ENCODE peak calls at places on chromosomes 5 and 9, in five cellular contexts. One of them, this sample, is unnamed.

GRCh38 chr5:10331341-10331796 is 22.1 kb upstream of the MARCHF6 start:
- DNase-seq in BJ: no peak
- DNase-seq in heart right ventricle: peak
- DNase-seq in CD4-positive, alpha-beta memory T cell: no peak
- DNase-seq in PC-9: no peak
- DNase-seq in this sample: no peak

GRCh38 chr9:107360098-107360497 is 77.0 kb downstream of the RAD23B start:
- DNase-seq in BJ: no peak
- DNase-seq in heart right ventricle: no peak
- DNase-seq in CD4-positive, alpha-beta memory T cell: no peak
- DNase-seq in PC-9: no peak
- DNase-seq in this sample: no peak

GRCh38 chr9:14706530-14707140 is 13.4 kb upstream of the ZDHHC21 start:
- DNase-seq in BJ: no peak
- DNase-seq in PC-9: no peak
- DNase-seq in CD4-positive, alpha-beta memory T cell: no peak
- DNase-seq in heart right ventricle: no peak
- DNase-seq in this sample: no peak

GRCh38 chr5:9329125-9329524 is 216.8 kb downstream of the SEMA5A start:
- DNase-seq in BJ: no peak
- DNase-seq in heart right ventricle: no peak
- DNase-seq in CD4-positive, alpha-beta memory T cell: no peak
- DNase-seq in PC-9: no peak
- DNase-seq in this sample: no peak

GRCh38 chr9:33297455-33297854 is 7.1 kb downstream of the NFX1 start:
- DNase-seq in PC-9: no peak
- DNase-seq in heart right ventricle: no peak
- DNase-seq in CD4-positive, alpha-beta memory T cell: no peak
- DNase-seq in BJ: no peak
- DNase-seq in this sample: peak

GRCh38 chr5:169213479-169213878 is 87.5 kb downstream of the SLIT3 start:
- DNase-seq in heart right ventricle: no peak
- DNase-seq in CD4-positive, alpha-beta memory T cell: no peak
- DNase-seq in BJ: peak
- DNase-seq in PC-9: no peak
- DNase-seq in this sample: no peak

GRCh38 chr9:124814178-124814535 is 37.2 kb downstream of the OLFML2A start:
- DNase-seq in CD4-positive, alpha-beta memory T cell: no peak
- DNase-seq in BJ: no peak
- DNase-seq in PC-9: no peak
- DNase-seq in heart right ventricle: no peak
- DNase-seq in this sample: no peak

GRCh38 chr5:115460476-115460875 is 84.1 kb downstream of the FEM1C start:
- DNase-seq in CD4-positive, alpha-beta memory T cell: no peak
- DNase-seq in heart right ventricle: peak
- DNase-seq in BJ: peak
- DNase-seq in PC-9: peak
- DNase-seq in this sample: no peak

GRCh38 chr9:112884086-112884485 is 6.6 kb downstream of the SLC46A2 start:
- DNase-seq in CD4-positive, alpha-beta memory T cell: no peak
- DNase-seq in PC-9: peak
- DNase-seq in BJ: no peak
- DNase-seq in heart right ventricle: no peak
- DNase-seq in this sample: no peak

GRCh38 chr9:106818034-106818433 is 44.9 kb upstream of the ZNF462 start:
- DNase-seq in CD4-positive, alpha-beta memory T cell: no peak
- DNase-seq in PC-9: no peak
- DNase-seq in BJ: no peak
- DNase-seq in heart right ventricle: no peak
- DNase-seq in this sample: no peak

GRCh38 chr9:90803860-90804593 is 2.4 kb downstream of the SYK start:
- DNase-seq in BJ: no peak
- DNase-seq in heart right ventricle: no peak
- DNase-seq in PC-9: no peak
- DNase-seq in CD4-positive, alpha-beta memory T cell: no peak
- DNase-seq in this sample: peak

GRCh38 chr9:107730691-107731090 is 241.1 kb upstream of the KLF4 start:
- DNase-seq in heart right ventricle: no peak
- DNase-seq in BJ: no peak
- DNase-seq in CD4-positive, alpha-beta memory T cell: no peak
- DNase-seq in PC-9: no peak
- DNase-seq in this sample: no peak

GRCh38 chr9:69380301-69380700 is 55.3 kb downstream of the ENTREP1 start:
- DNase-seq in heart right ventricle: no peak
- DNase-seq in PC-9: no peak
- DNase-seq in CD4-positive, alpha-beta memory T cell: no peak
- DNase-seq in BJ: no peak
- DNase-seq in this sample: no peak

GRCh38 chr5:2524620-2525019 is 226.9 kb downstream of the IRX2 start:
- DNase-seq in BJ: no peak
- DNase-seq in PC-9: no peak
- DNase-seq in CD4-positive, alpha-beta memory T cell: no peak
- DNase-seq in heart right ventricle: no peak
- DNase-seq in this sample: no peak

GRCh38 chr5:65871182-65871581 is 55.2 kb upstream of the ERBIN start:
- DNase-seq in BJ: peak
- DNase-seq in CD4-positive, alpha-beta memory T cell: no peak
- DNase-seq in heart right ventricle: no peak
- DNase-seq in PC-9: peak
- DNase-seq in this sample: no peak

GRCh38 chr5:61942462-61943049 is 363.4 kb upstream of the KIF2A start:
- DNase-seq in PC-9: no peak
- DNase-seq in BJ: no peak
- DNase-seq in heart right ventricle: no peak
- DNase-seq in CD4-positive, alpha-beta memory T cell: no peak
- DNase-seq in this sample: no peak

GRCh38 chr9:108634164-108634563 is 221.6 kb downstream of the ACTL7B start:
- DNase-seq in PC-9: peak
- DNase-seq in BJ: no peak
- DNase-seq in heart right ventricle: no peak
- DNase-seq in CD4-positive, alpha-beta memory T cell: no peak
- DNase-seq in this sample: no peak

GRCh38 chr9:134724912-134725604 is 83.5 kb downstream of the COL5A1 start:
- DNase-seq in CD4-positive, alpha-beta memory T cell: no peak
- DNase-seq in PC-9: no peak
- DNase-seq in BJ: no peak
- DNase-seq in heart right ventricle: no peak
- DNase-seq in this sample: no peak

GRCh38 chr9:123370526-123371227 is 14.7 kb downstream of the CRB2 start:
- DNase-seq in PC-9: no peak
- DNase-seq in CD4-positive, alpha-beta memory T cell: no peak
- DNase-seq in heart right ventricle: no peak
- DNase-seq in BJ: no peak
- DNase-seq in this sample: no peak

GRCh38 chr5:100823812-100824211 is 79.3 kb downstream of the ST8SIA4 start:
- DNase-seq in CD4-positive, alpha-beta memory T cell: no peak
- DNase-seq in heart right ventricle: no peak
- DNase-seq in BJ: no peak
- DNase-seq in PC-9: no peak
- DNase-seq in this sample: no peak

GRCh38 chr5:113123563-113123962 is 147.0 kb downstream of the DCP2 start:
- DNase-seq in BJ: no peak
- DNase-seq in heart right ventricle: no peak
- DNase-seq in PC-9: no peak
- DNase-seq in CD4-positive, alpha-beta memory T cell: no peak
- DNase-seq in this sample: no peak

GRCh38 chr5:32779754-32780415 is 68.8 kb downstream of the NPR3 start:
- DNase-seq in CD4-positive, alpha-beta memory T cell: no peak
- DNase-seq in BJ: no peak
- DNase-seq in heart right ventricle: no peak
- DNase-seq in PC-9: peak
- DNase-seq in this sample: no peak

DNA sequence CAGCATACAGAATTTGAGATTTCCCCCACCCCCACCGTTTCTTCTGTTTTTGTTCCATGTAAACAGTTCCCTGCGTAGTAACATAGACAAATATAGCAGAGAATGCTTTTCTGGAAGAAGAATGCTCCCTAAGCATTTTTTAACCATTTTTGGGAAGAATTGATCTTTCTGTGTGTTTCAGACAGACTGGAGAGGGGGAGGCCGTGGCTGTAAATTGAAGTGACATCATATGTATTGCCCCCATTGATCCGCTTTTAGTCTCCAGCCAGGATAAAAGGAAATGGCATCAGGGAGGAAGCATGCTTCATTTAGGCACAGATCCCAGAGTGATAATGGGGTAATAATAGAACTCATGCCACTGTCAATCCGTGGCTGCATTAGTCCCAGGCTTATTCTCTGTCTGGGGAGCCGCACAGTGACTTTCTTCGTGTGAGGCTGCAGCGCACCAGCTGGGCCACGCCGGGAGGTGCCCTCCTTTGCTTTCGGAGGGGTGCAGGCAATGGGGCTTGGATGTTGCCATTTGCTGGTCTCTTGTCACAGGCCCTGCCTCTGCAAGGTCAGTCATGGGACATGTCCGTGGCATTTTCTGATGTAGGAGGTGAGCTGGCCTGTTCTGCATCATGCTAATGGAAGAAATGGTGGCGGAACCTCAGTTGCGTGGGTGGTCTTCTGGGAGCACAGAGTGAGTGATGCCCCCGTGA is 261.5 kb downstream of the FANCC start:
- DNase-seq in CD4-positive, alpha-beta memory T cell: no peak
- DNase-seq in PC-9: no peak
- DNase-seq in BJ: no peak
- DNase-seq in heart right ventricle: no peak
- DNase-seq in this sample: no peak
- H3K4me3 ChIP-seq in CD4-positive, alpha-beta memory T cell: no peak
- H3K4me3 ChIP-seq in PC-9: no peak
- H3K4me3 ChIP-seq in BJ: peak
- H3K4me3 ChIP-seq in heart right ventricle: no peak
- H3K4me3 ChIP-seq in this sample: no peak

DNA sequence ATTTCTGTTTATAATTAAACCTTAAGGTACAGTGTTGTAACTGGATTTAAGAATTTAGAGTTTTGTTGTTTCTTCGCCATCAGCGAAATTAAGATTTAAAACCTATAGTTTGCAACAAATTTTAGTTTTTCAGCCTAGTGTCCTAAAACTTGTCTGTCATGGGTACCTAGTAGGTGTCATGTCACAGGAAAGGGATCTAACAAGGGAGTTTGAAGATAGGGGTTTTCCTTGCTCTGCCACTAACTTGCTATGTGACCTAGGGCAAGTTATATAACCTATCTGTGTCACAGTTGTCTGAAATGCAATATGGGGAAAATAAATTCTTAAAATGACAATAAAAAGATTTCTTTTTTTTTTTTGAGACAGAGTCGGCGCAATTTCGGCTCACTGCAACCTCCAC is 9.2 kb upstream of the ABL1 start:
- DNase-seq in BJ: no peak
- DNase-seq in PC-9: no peak
- DNase-seq in CD4-positive, alpha-beta memory T cell: no peak
- DNase-seq in heart right ventricle: no peak
- DNase-seq in this sample: no peak
- H3K4me3 ChIP-seq in BJ: no peak
- H3K4me3 ChIP-seq in PC-9: no peak
- H3K4me3 ChIP-seq in CD4-positive, alpha-beta memory T cell: no peak
- H3K4me3 ChIP-seq in heart right ventricle: no peak
- H3K4me3 ChIP-seq in this sample: no peak

DNA sequence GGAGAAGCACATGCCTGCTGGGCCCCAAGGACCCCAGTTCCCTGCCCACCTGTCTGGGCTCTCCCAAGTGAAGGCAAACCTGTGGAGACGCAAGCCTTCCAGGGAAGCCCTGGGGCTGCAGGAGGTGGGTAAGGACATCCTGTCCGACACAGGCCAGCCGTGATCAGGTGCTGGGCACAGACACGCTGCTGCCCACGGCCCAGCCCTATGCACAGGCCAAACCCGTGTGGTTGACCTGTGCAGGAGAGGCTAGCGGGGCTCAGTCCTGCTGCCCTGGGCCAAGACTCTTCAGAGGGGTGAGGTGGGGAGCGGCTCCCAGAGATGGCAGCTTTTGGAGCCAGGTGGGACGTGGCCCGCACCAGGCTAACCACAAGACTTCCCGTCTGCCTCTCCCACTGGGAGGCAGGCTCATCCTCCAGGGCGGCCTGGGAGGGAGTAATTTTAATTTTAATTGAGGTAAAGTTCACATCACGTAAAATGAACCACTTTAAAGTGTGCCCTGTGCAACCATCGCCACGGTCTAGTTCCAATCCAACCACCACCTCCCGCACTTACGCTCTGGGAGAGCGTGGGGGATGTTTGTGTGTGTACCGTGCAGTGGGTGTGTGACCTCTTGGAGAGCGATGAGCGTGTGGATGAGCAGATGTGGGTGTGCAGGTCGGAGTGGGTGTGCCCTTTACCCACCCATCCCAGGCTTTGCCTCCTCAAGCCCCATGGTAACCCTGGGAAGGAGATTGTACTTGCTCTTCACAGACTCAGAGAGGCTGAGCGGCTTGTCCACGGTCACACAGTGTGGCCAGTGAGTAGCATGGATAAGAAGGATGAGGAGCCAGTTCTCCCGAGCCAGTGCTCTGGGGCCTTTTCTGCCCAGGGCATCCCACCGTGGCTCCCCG is 14.0 kb downstream of the LHX3 start:
- DNase-seq in CD4-positive, alpha-beta memory T cell: no peak
- DNase-seq in heart right ventricle: no peak
- DNase-seq in BJ: no peak
- DNase-seq in PC-9: no peak
- DNase-seq in this sample: no peak
- H3K4me3 ChIP-seq in CD4-positive, alpha-beta memory T cell: no peak
- H3K4me3 ChIP-seq in heart right ventricle: no peak
- H3K4me3 ChIP-seq in BJ: no peak
- H3K4me3 ChIP-seq in PC-9: no peak
- H3K4me3 ChIP-seq in this sample: no peak

GRCh38 chr5:154818459-154819116 is 31.8 kb downstream of the FAXDC2 start:
- DNase-seq in BJ: no peak
- DNase-seq in PC-9: no peak
- DNase-seq in heart right ventricle: no peak
- DNase-seq in CD4-positive, alpha-beta memory T cell: no peak
- DNase-seq in this sample: no peak
- H3K4me3 ChIP-seq in BJ: no peak
- H3K4me3 ChIP-seq in PC-9: no peak
- H3K4me3 ChIP-seq in heart right ventricle: no peak
- H3K4me3 ChIP-seq in CD4-positive, alpha-beta memory T cell: no peak
- H3K4me3 ChIP-seq in this sample: no peak